ENCODE peak calls at places on chromosomes 3 and 15, in eight cellular contexts. Y is uterus, R is bronchial epithelial cell, I is left ventricle myocardium inferior, D is IMR-90, W is pancreas, C is fibroblast of mammary gland, G is brain microvascular endothelial cell. Q is an unnamed sample.

GRCh38 chr3:142844339-142844977 is 44.4 kb downstream of the PCOLCE2 start:
- DNase-seq in C (peak), Y (no peak), G (no peak), D (peak), W (no peak), I (no peak), R (peak), Q (peak)

GRCh38 chr15:76200083-76200465 is 111.2 kb downstream of the ETFA start:
- DNase-seq in C (no peak), R (no peak), Y (no peak), I (no peak), G (no peak), D (no peak), W (no peak), Q (no peak)

GRCh38 chr15:101451192-101451799 is 38.2 kb downstream of the PCSK6 start:
- DNase-seq in W (no peak), C (peak), I (peak), R (no peak), D (no peak), G (no peak), Y (peak), Q (peak)

GRCh38 chr3:117105650-117106049 is 396.1 kb downstream of the TUSC7 start:
- DNase-seq in Y (no peak), I (no peak), G (peak), W (no peak), D (peak), C (peak), R (no peak), Q (peak)

GRCh38 chr15:79923068-79923514 is 26.3 kb upstream of the MTHFS start:
- DNase-seq in G (peak), R (peak), C (peak), I (peak), W (peak), D (peak), Y (peak), Q (peak)

GRCh38 chr15:73051402-73051810 is 857 bp upstream of the NEO1 start:
- DNase-seq in W (peak), R (peak), G (no peak), C (no peak), D (no peak), I (peak), Y (peak), Q (no peak)

GRCh38 chr3:81279481-81280273 is 481.8 kb downstream of the GBE1 start:
- DNase-seq in G (no peak), D (no peak), Y (no peak), C (no peak), R (no peak), W (no peak), I (no peak), Q (no peak)

GRCh38 chr15:40054746-40055575 is 16.0 kb upstream of the SRP14 start:
- DNase-seq in R (no peak), Y (no peak), W (peak), D (peak), C (peak), I (no peak), G (no peak), Q (peak)

GRCh38 chr15:51736069-51736468 is 1.4 kb downstream of the LYSMD2 start:
- DNase-seq in Y (no peak), G (no peak), W (no peak), C (no peak), R (peak), D (no peak), I (no peak), Q (no peak)

GRCh38 chr3:101512521-101513418 is at the start of gene SENP7:
- DNase-seq in G (peak), D (peak), C (peak), W (peak), R (peak), Y (peak), I (peak), Q (peak)

GRCh38 chr3:179265875-179266274 is 15.0 kb upstream of the KCNMB3 start:
- DNase-seq in D (no peak), W (no peak), R (no peak), G (peak), I (no peak), Y (no peak), C (no peak), Q (no peak)

GRCh38 chr3:119630562-119631329 is 29.6 kb downstream of the POPDC2 start:
- DNase-seq in I (no peak), G (peak), Y (peak), R (peak), D (peak), W (no peak), C (peak), Q (peak)

GRCh38 chr3:194158942-194159439 is 23.0 kb downstream of the HES1 start:
- DNase-seq in R (peak), D (no peak), Y (no peak), G (no peak), C (no peak), W (peak), I (no peak), Q (no peak)

GRCh38 chr3:122102191-122102935 is 47.2 kb downstream of the CD86 start:
- DNase-seq in Y (no peak), C (no peak), G (no peak), D (no peak), I (no peak), W (no peak), R (no peak), Q (no peak)

GRCh38 chr3:13879946-13880810 is at the start of gene WNT7A:
- DNase-seq in C (no peak), I (no peak), D (no peak), Y (no peak), G (no peak), W (no peak), R (peak), Q (no peak)
- TF ChIP-seq CTCF in C (no peak), I (peak), D (peak), Y (peak), G (peak), W (peak), R (peak), Q (peak)

DNA sequence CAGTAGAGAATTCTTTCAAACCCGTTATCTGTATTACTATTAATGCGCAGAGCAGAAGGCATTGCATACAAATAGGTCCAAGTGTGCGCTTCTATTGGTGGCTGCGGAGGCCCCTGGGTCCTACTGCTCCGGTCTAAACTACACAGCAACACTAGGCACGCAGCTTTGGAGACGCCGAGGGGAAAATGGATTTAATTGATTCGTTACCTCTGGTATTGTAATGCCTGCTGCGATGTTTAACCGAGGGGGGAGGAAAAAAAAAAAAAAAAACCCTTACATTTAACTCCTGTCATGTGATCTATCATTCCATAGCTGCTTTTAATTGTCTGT is at the start of gene ROBO1:
- DNase-seq in Y (no peak), I (no peak), G (peak), R (no peak), W (no peak), D (no peak), C (no peak), Q (no peak)
- H3K4me3 ChIP-seq in Y (peak), I (peak), G (peak), R (no peak), W (no peak), D (no peak), C (no peak), Q (no peak)

DNA sequence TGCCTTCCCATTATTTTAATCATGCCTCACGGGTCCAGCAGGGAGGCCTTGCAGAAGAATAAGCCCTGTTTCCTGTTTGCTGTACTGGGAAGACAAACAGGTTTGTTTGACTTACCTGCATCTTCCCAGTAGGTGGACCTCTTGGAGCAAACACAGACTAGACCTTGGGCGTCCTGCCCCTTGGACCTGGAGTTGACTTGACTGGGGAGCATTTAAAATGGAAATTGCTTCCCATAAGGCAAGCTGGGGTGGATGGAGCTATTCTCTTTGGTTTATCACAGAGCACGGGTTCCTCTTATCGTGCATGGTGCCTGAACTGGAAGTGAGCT is 151.4 kb downstream of the RPLP1 start:
- DNase-seq in W (peak), I (no peak), G (no peak), C (no peak), D (no peak), R (peak), Y (no peak), Q (no peak)
- TF ChIP-seq CTCF in W (no peak), I (no peak), G (no peak), C (no peak), D (no peak), R (peak), Y (no peak), Q (no peak)

GRCh38 chr15:62444104-62445027 is 279.3 kb upstream of the C2CD4B start:
- DNase-seq in Y (peak), D (peak), W (peak), G (peak), I (no peak), C (peak), R (peak), Q (peak)
- H3K4me3 ChIP-seq in Y (no peak), D (no peak), W (no peak), G (no peak), I (no peak), C (no peak), R (no peak), Q (no peak)

GRCh38 chr3:99627062-99627826 is 11.2 kb upstream of the COL8A1 start:
- DNase-seq in Y (no peak), I (no peak), W (no peak), C (peak), R (peak), G (peak), D (peak), Q (no peak)
- TF ChIP-seq CTCF in Y (no peak), I (no peak), W (no peak), C (peak), R (peak), G (peak), D (peak), Q (peak)

GRCh38 chr3:46993986-46994385 is 14.5 kb downstream of the NBEAL2 start:
- DNase-seq in C (no peak), D (no peak), W (no peak), R (no peak), G (no peak), Y (no peak), I (no peak), Q (no peak)
- H3K4me3 ChIP-seq in C (no peak), D (no peak), W (no peak), R (no peak), G (no peak), Y (no peak), I (no peak), Q (no peak)

DNA sequence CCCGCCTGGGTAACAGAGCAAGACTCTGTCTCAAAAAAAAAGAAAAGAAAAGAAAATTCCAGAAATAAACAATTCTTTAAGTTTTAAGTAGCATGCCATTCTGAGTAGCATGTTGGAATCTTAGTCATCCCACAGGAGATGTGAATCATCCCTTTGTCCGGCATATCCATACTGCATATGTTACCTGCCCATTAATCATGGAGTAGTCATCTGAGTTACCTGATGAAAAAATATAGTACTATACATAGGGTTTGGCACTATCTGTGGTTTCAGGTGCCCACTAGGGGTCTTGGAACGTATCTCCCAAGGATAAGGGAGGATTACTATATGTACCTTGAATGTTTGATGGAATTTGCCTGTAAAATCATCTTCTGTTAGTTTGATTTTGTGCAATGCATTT is 6.3 kb upstream of the CCR4 start:
- DNase-seq in C (peak), W (no peak), I (no peak), D (peak), Y (no peak), R (peak), G (no peak), Q (no peak)
- TF ChIP-seq CTCF in C (no peak), W (no peak), I (no peak), D (no peak), Y (no peak), R (peak), G (no peak), Q (no peak)

DNA sequence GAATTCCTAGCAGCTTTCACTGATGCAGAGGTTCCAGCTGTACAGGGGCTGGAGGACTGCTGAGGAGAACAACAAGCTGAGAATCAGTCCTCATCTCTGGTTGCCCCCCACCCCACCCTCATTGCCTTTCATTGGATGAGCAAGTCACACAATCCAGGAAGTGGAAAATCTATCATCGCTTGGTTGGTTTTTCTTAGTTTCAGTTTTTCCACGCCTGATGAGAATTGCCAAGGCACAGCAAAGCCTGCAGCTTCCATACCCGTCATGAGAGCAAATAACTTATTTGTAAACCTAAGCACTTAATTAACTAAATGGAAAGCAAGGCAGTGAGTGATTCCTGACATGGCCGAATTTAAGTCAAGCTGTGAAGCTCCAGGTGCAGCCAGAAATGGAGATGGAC is 21.4 kb upstream of the LIPC start:
- DNase-seq in I (no peak), Y (no peak), W (no peak), D (peak), G (no peak), R (no peak), C (peak), Q (peak)
- H3K4me3 ChIP-seq in I (peak), Y (no peak), W (no peak), D (peak), G (no peak), R (no peak), C (peak), Q (peak)

Q was measured in fibroblast of villous mesenchyme.